ENCODE peak calls at places on chromosomes 2 and 18, in four cellular contexts. J is trophoblast cell, A is neuronal stem cell, V is IMR-90. X is an unnamed sample.

GRCh38 chr2:84880645-84881521 is at the start of gene TRABD2A:
- DNase-seq in J (no peak), A (peak), V (peak), X (peak)

GRCh38 chr18:59459352-59460059 is 100.4 kb upstream of the LMAN1 start:
- DNase-seq in J (no peak), A (no peak), V (peak), X (peak)

GRCh38 chr2:55157474-55157884 is 74.6 kb downstream of the CLHC1 start:
- DNase-seq in J (no peak), A (no peak), V (peak), X (peak)

GRCh38 chr2:29281585-29281984 is 166.4 kb downstream of the CLIP4 start:
- DNase-seq in J (no peak), A (no peak), V (peak), X (no peak)

GRCh38 chr2:32780961-32781360 is 153.1 kb downstream of the TTC27 start:
- DNase-seq in J (no peak), A (no peak), V (no peak), X (no peak)

GRCh38 chr2:151756820-151757219 is 22.5 kb upstream of the NEB start:
- DNase-seq in J (no peak), A (no peak), V (no peak), X (no peak)

GRCh38 chr2:33275689-33276444 is 200.6 kb upstream of the RASGRP3 start:
- DNase-seq in J (no peak), A (no peak), V (peak), X (no peak)

GRCh38 chr2:240895656-240896388 is at the start of gene MAB21L4:
- DNase-seq in J (peak), A (no peak), V (no peak), X (peak)

GRCh38 chr2:230773039-230773773 is 60.6 kb downstream of the CAB39 start:
- DNase-seq in J (no peak), A (no peak), V (no peak), X (no peak)

GRCh38 chr2:135056790-135057189 is 4.7 kb downstream of the RAB3GAP1 start:
- DNase-seq in J (no peak), A (no peak), V (peak), X (peak)

GRCh38 chr2:29110916-29111315 is 4.3 kb upstream of the CLIP4 start:
- DNase-seq in J (no peak), A (no peak), V (peak), X (no peak)

GRCh38 chr2:172969609-172970008 is 106.0 kb upstream of the MAP3K20 start:
- DNase-seq in J (no peak), A (no peak), V (peak), X (no peak)

GRCh38 chr2:122055541-122055940 is 300.1 kb downstream of the TSN start:
- DNase-seq in J (no peak), A (no peak), V (no peak), X (peak)

GRCh38 chr2:120499784-120500495 is 154.0 kb downstream of the INHBB start:
- DNase-seq in J (no peak), A (no peak), V (no peak), X (no peak)

GRCh38 chr2:181258761-181259160 is 198.4 kb upstream of the ITGA4 start:
- DNase-seq in J (peak), A (no peak), V (peak), X (no peak)

GRCh38 chr2:95025406-95026319 is at the start of gene MAL:
- DNase-seq in J (no peak), A (peak), V (no peak), X (peak)

GRCh38 chr2:179614121-179614520 is 247.3 kb downstream of the ZNF385B start:
- DNase-seq in J (no peak), A (no peak), V (peak), X (no peak)

DNA sequence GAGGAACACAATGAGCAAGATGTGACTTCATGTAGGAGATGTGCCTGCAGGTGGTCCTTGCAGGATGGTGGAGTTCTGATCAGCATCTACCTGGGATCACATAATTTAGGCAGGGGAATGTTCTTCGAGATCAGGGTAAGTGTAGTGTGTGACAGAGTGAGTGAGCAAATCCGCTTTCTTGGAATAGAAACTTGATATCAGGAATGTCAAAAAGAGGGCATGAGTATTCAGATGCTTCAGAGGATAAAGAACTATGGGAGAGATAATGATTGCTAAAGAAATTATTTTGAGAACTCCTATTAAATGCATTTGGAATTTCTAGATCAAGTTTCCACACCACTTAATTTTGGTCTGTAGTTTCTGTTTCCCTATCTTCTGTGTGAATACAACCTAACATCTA is 463.6 kb upstream of the SLC14A2 start:
- DNase-seq in J (no peak), A (no peak), V (no peak), X (no peak)
- H3K23ac ChIP-seq in J (no peak), A (no peak), V (no peak), X (no peak)

DNA sequence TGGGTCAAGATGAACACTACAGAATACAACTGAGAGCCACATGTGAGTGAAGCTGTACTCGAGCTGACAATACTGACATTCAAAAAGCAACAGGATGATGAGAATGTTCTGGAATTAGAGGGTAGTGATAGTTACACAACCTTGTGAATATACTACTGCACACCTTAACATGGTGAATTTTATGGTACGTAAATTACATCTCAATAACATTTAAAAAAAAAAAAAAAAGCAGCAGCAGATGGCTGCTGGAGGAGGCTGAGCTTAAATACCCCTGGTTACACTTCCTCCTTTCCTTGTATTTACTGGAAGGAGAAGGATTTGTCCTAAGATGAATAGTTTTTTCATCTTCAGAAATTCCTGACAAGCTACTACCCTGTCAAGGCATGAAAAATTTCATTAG is 45.5 kb upstream of the CYP1B1 start:
- DNase-seq in J (no peak), A (no peak), V (no peak), X (no peak)
- H2AK5ac ChIP-seq in J (no peak), A (no peak), V (no peak), X (no peak)

DNA sequence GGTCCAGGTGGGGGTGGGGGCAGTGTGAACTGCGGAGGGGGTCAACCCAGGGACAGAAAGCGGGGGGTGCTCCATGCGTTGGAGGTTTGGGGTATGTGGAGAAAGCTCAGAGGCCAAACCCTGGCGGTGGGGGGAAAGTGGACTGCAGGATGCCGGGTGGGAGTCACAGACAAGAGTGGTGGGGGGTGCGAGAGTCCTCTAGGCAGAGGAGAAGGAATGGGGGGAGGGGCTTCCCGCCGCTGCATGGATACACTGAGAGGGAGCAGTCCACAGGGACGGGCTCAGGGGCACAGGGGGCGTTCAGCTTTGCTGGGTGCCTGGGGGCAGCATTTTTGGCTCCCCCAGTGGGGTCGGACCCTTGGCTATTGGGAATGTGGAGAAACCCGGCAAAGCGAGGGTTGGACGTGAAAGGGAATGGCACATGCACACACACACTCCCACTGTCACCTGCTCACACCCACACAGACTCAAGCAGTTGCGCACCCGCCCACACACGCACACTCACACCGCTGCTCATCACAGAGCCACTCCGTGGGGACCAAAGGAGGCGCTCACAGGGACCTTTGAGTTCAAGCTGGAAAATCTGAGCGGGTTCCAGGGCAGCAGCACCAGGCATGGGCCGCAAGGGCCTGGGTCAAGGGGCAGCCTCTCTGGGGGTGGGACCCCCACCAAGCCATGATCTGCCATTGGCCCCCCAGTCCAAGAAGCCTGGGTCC is 7.7 kb downstream of the GBX2 start:
- DNase-seq in J (no peak), A (no peak), V (no peak), X (no peak)
- H3K4ac ChIP-seq in J (no peak), A (no peak), V (no peak), X (no peak)

GRCh38 chr2:161576421-161576820 is 47.8 kb upstream of the SLC4A10 start:
- DNase-seq in J (peak), A (no peak), V (no peak), X (peak)

GRCh38 chr2:161569401-161569800 is 54.8 kb upstream of the SLC4A10 start:
- DNase-seq in J (no peak), A (no peak), V (no peak), X (no peak)

GRCh38 chr2:161570424-161571050 is 53.7 kb upstream of the SLC4A10 start:
- DNase-seq in J (no peak), A (no peak), V (no peak), X (peak)

GRCh38 chr2:161571051-161571429 is 53.2 kb upstream of the SLC4A10 start:
- DNase-seq in J (no peak), A (no peak), V (no peak), X (no peak)
- H3K23ac ChIP-seq in J (no peak), A (no peak), V (no peak), X (no peak)

DNA sequence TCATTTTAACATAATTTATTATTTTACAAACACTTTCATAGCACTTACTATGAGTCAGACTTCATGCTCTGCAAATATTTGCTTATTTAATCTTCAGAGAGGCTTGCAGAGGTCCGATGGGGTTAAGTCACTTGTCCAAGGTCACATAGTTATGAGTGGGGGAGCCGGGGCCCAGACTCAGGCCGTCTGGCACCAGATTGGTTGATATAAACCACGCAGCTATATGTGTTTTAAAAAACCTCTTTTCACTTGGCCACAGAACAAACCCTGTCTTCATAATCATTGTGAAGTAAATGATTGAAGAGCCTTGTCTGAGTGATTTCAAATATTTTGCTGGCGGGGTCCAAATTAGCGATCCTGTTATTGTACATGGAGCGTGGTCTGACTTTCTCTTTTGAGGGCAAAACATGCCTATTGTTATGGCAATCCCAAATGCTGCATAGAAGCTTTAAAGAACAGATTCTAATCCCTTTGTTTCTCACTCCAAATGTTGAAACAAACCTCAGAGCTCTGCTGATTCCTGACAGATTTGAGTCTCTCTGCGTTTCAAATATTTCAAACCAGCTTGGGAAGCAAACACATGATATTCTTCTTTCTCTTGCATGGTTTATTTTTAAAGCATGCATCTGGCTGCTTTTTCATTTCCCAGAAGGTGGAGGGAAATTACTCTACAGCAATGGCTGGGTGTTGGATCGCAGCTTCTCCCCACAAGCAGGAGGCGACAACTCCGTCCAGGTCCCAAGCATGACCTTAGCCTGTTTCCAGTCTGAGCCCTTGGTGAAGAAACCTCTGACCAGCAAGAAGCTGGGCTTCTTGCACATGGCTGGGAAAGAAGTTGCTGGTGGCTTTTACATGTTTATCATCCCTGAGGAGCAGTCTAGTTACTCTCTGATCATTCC is 142.4 kb downstream of the DDX1 start:
- DNase-seq in J (no peak), A (no peak), V (peak), X (no peak)
- H2AK5ac ChIP-seq in J (no peak), A (no peak), V (no peak), X (no peak)

GRCh38 chr2:66839551-66840320 is 404.8 kb downstream of the MEIS1 start:
- DNase-seq in J (peak), A (no peak), V (peak), X (no peak)
- H3K4ac ChIP-seq in J (no peak), A (no peak), V (peak), X (no peak)

X was measured in mesendoderm.